ENCODE peak calls at places on chromosomes 6 and 20, in eight cellular contexts. S is A549, A is GM20000, C is AG04450, Y is upper lobe of right lung, X is progenitor cell of endocrine pancreas, V is WERI-Rb-1, P is glutamatergic neuron. T is an unnamed sample.

GRCh38 chr6:142207265-142207877 is 60.3 kb downstream of the VTA1 start:
- DNase-seq in S (peak; percentile 49), A (no peak), C (peak; percentile 33), Y (no peak), X (peak; percentile 20), V (peak; percentile 45), P (peak; percentile 63), T (peak; percentile 29)

GRCh38 chr6:1619666-1620503 is 10.2 kb downstream of the FOXC1 start:
- DNase-seq in S (no peak), A (peak; percentile 81), C (no peak), Y (peak; percentile 72), X (no peak), V (no peak), P (peak; percentile 46), T (no peak)

GRCh38 chr6:109456710-109457595 is 1.4 kb upstream of the MICAL1 start:
- DNase-seq in S (no peak), A (no peak), C (no peak), Y (no peak), X (no peak), V (no peak), P (no peak), T (peak; percentile 62)

GRCh38 chr6:148760568-148761531 is 14.0 kb downstream of the UST start:
- DNase-seq in S (no peak), A (peak; percentile 39), C (peak; percentile 71), Y (no peak), X (no peak), V (peak; percentile 66), P (peak; percentile 61), T (peak; percentile 71)

GRCh38 chr20:25624500-25624939 is 706 bp upstream of the NANP start:
- DNase-seq in S (no peak), A (no peak), C (no peak), Y (no peak), X (no peak), V (no peak), P (no peak), T (no peak)

GRCh38 chr6:106069478-106069877 is 16.7 kb upstream of the PRDM1 start:
- DNase-seq in S (peak; percentile 34), A (no peak), C (peak; percentile 76), Y (no peak), X (no peak), V (peak; percentile 70), P (no peak), T (peak; percentile 69)

GRCh38 chr6:112618796-112619195 is 271.7 kb downstream of the RFPL4B start:
- DNase-seq in S (no peak), A (no peak), C (no peak), Y (no peak), X (no peak), V (peak; percentile 21), P (peak; percentile 26), T (no peak)

GRCh38 chr6:84667252-84668213 is 96.9 kb downstream of the TBX18 start:
- DNase-seq in S (no peak), A (no peak), C (no peak), Y (no peak), X (no peak), V (no peak), P (no peak), T (no peak)

GRCh38 chr20:48433178-48433577 is 394.6 kb downstream of the PREX1 start:
- DNase-seq in S (no peak), A (no peak), C (no peak), Y (no peak), X (no peak), V (no peak), P (no peak), T (no peak)

GRCh38 chr6:3887150-3887700 is 38.1 kb downstream of the FAM50B start:
- DNase-seq in S (peak; percentile 23), A (no peak), C (no peak), Y (no peak), X (no peak), V (no peak), P (no peak), T (no peak)

GRCh38 chr6:16760536-16761468 is at the start of gene ATXN1:
- DNase-seq in S (peak; percentile 61), A (peak; percentile 81), C (no peak), Y (peak; percentile 81), X (peak; percentile 54), V (peak; percentile 48), P (peak; percentile 63), T (no peak)

GRCh38 chr6:111423055-111423633 is 59.9 kb downstream of the REV3L start:
- DNase-seq in S (no peak), A (no peak), C (no peak), Y (no peak), X (no peak), V (no peak), P (no peak), T (no peak)

GRCh38 chr20:8914421-8914820 is 154.5 kb upstream of the PLCB4 start:
- DNase-seq in S (no peak), A (no peak), C (no peak), Y (no peak), X (no peak), V (no peak), P (no peak), T (no peak)

GRCh38 chr6:135493218-135493961 is 4.2 kb downstream of the AHI1 start:
- DNase-seq in S (no peak), A (no peak), C (no peak), Y (no peak), X (no peak), V (no peak), P (no peak), T (no peak)

GRCh38 chr20:15818651-15819071 is 754.6 kb downstream of the KIF16B start:
- DNase-seq in S (no peak), A (no peak), C (no peak), Y (no peak), X (no peak), V (no peak), P (no peak), T (no peak)

GRCh38 chr6:166485651-166486535 is 100.6 kb downstream of the RAMACL start:
- DNase-seq in S (no peak), A (peak; percentile 8), C (no peak), Y (peak; percentile 54), X (no peak), V (no peak), P (peak; percentile 16), T (no peak)

GRCh38 chr6:105038259-105038658 is 81.4 kb downstream of the LIN28B start:
- DNase-seq in S (peak; percentile 6), A (no peak), C (no peak), Y (no peak), X (no peak), V (no peak), P (peak; percentile 83), T (no peak)

GRCh38 chr20:51634257-51634656 is 91.7 kb upstream of the NFATC2 start:
- DNase-seq in S (no peak), A (no peak), C (no peak), Y (no peak), X (no peak), V (no peak), P (no peak), T (no peak)

GRCh38 chr6:145453376-145453775 is 281.9 kb downstream of the EPM2A start:
- DNase-seq in S (no peak), A (no peak), C (no peak), Y (no peak), X (no peak), V (no peak), P (no peak), T (no peak)
- TF ChIP-seq CTCF in S (no peak), A (no peak), C (peak; percentile 49), Y (peak; percentile 15), X (peak; percentile 52), V (peak; percentile 9), P (peak; percentile 69), T (no peak)

GRCh38 chr6:40778186-40778585 is 191.0 kb upstream of the LRFN2 start:
- DNase-seq in S (no peak), A (no peak), C (no peak), Y (no peak), X (no peak), V (no peak), P (no peak), T (no peak)
- TF ChIP-seq CTCF in S (no peak), A (no peak), C (no peak), Y (no peak), X (no peak), V (no peak), P (no peak), T (no peak)

DNA sequence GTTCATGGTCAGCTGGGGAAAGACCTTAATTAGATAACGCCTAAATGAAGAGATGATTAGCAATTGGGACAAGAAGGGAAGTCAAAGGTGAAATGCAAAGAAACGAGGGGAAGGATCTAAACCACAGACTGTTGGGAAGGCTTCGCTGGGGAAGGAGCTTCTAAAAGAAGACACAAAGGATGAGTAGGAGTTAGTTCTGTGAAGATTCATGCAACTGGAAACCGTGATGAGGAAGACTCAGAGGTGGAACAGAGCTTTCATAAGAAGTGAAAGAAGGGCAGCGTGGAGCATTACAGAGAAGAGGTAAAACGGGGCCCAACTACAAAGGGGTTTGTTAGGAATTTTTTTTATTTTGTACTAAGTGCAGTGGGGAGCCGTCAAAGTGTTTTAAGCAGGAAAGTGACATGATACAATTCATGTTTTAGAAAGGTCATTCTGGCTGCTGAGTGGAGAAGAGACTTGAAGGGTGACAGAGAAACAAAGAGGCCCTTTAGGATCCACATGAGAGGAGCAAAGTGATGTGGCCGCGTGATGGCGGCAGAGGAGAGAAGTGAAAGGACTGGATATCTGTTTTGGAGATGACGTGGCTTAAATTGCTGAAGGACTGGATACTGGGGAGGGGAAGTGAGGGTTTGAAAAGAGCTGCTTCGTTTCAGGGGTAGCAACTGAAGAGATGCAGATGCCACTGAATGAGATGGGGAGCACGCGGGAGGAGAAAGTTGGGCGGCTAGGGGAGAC is 33.6 kb downstream of the TTI1 start:
- DNase-seq in S (no peak), A (no peak), C (no peak), Y (no peak), X (no peak), V (no peak), P (no peak), T (no peak)
- TF ChIP-seq CTCF in S (no peak), A (no peak), C (no peak), Y (no peak), X (no peak), V (no peak), P (no peak), T (no peak)

GRCh38 chr20:38547288-38547825 is 33.6 kb upstream of the ADIG start:
- DNase-seq in S (no peak), A (no peak), C (no peak), Y (no peak), X (no peak), V (no peak), P (no peak), T (no peak)

GRCh38 chr20:38551056-38551626 is 29.9 kb upstream of the ADIG start:
- DNase-seq in S (no peak), A (no peak), C (no peak), Y (no peak), X (no peak), V (no peak), P (no peak), T (no peak)

GRCh38 chr20:38545771-38546170 is 35.2 kb upstream of the ADIG start:
- DNase-seq in S (no peak), A (no peak), C (no peak), Y (no peak), X (no peak), V (no peak), P (no peak), T (no peak)

GRCh38 chr20:38548356-38549083 is 32.5 kb upstream of the ADIG start:
- DNase-seq in S (no peak), A (no peak), C (no peak), Y (no peak), X (no peak), V (no peak), P (no peak), T (no peak)

DNA sequence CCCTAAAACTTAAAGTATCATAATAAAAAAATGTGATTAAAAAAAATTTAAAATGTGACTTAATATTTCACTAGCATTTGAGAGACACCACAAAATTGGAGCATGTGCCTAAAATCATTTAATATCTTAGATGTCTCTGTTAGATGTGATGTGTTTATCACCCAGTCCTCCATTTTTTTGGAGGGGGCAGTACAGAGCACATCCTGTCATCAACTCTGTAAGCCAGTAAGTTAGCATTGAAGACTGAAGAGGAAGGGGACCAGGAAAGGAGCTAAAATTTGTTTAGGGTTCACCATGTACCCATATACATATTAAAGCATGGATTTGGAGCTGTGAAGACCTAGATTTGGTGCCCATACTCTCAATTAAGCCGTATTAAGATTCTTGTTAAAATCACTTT is 30.7 kb upstream of the ADIG start:
- DNase-seq in S (no peak), A (no peak), C (no peak), Y (no peak), X (no peak), V (no peak), P (no peak), T (no peak)
- TF ChIP-seq CTCF in S (no peak), A (no peak), C (no peak), Y (no peak), X (peak; percentile 21), V (no peak), P (no peak), T (no peak)

T was measured in AG09319.